ENCODE peak calls at places on chromosomes 13 and 19, in four cellular contexts. F is GM12878, I is HepG2, K is K562. Z is an unnamed sample.

GRCh38 chr19:51034704-51035103 is at the start of gene KLK12:
- DNase-seq in K (no peak), I (no peak), F (no peak), Z (no peak)

GRCh38 chr19:55179570-55180484 is at the start of gene SYT5:
- DNase-seq in I (no peak), F (no peak), K (peak; percentile 88), Z (peak; percentile 76)

GRCh38 chr19:2207991-2208860 is 27.9 kb downstream of the PLEKHJ1 start:
- DNase-seq in F (no peak), K (peak; percentile 71), I (no peak), Z (peak; percentile 23)

GRCh38 chr19:48852292-48852691 is 16.0 kb upstream of the HSD17B14 start:
- DNase-seq in I (no peak), F (no peak), K (no peak), Z (no peak)

GRCh38 chr19:2578391-2578826 is 102.5 kb downstream of the GADD45B start:
- DNase-seq in F (no peak), K (no peak), I (no peak), Z (peak; percentile 42)

GRCh38 chr19:48715681-48716171 is 3.8 kb downstream of the MAMSTR start:
- DNase-seq in I (no peak), K (no peak), F (no peak), Z (no peak)

GRCh38 chr13:76148926-76149325 is 512.8 kb downstream of the LMO7 start:
- DNase-seq in F (no peak), K (no peak), I (no peak), Z (no peak)

GRCh38 chr13:93298741-93299140 is 72.1 kb downstream of the GPC6 start:
- DNase-seq in F (no peak), K (no peak), I (no peak), Z (no peak)

GRCh38 chr19:38148337-38148736 is 75.7 kb downstream of the DPF1 start:
- DNase-seq in K (no peak), F (no peak), I (no peak), Z (no peak)

GRCh38 chr19:45470147-45471081 is 2.6 kb downstream of the FOSB start:
- DNase-seq in I (no peak), F (no peak), K (peak; percentile 30), Z (peak; percentile 71)

GRCh38 chr19:55253264-55253663 is 5.6 kb downstream of the PPP6R1 start:
- DNase-seq in I (no peak), F (no peak), K (no peak), Z (no peak)

GRCh38 chr13:112200200-112200599 is 133.3 kb downstream of the SOX1 start:
- DNase-seq in I (no peak), F (no peak), K (no peak), Z (no peak)
- H3K4me1 ChIP-seq in I (no peaks in the 10 kb centered on the region), F (no peaks in the 10 kb centered on the region), K (no peaks in the 10 kb centered on the region), Z (no peaks in the 10 kb centered on the region)

GRCh38 chr13:29905845-29906244 is 55.4 kb upstream of the UBL3 start:
- DNase-seq in F (no peak), K (no peak), I (peak; percentile 24), Z (peak; percentile 28)
- TF ChIP-seq BHLHE40 in F (no peak), K (no peak), I (no peak), Z (no peak)

GRCh38 chr13:33341861-33342452 is 56.4 kb upstream of the STARD13 start:
- DNase-seq in I (no peak), F (no peak), K (no peak), Z (no peak)
- TF ChIP-seq CHD2 in I (no peak), F (no peak), K (no peak), Z (no peak)

GRCh38 chr19:13847900-13848677 is 28.8 kb upstream of the NANOS3 start:
- DNase-seq in K (no peak), F (no peak), I (no peak), Z (no peak)
- H3K4me1 ChIP-seq in K (peaks cover 76% of the 10 kb centered on the region), F (peaks cover 39% of the 10 kb centered on the region), I (peaks cover 92% of the 10 kb centered on the region), Z (peaks cover 83% of the 10 kb centered on the region)

GRCh38 chr19:18289471-18290066 is 8.1 kb upstream of the JUND start:
- DNase-seq in K (no peak), I (no peak), F (no peak), Z (no peak)
- TF ChIP-seq BHLHE40 in K (no peak), I (no peak), F (no peak), Z (no peak)

Z was measured in A549.